ENCODE peak calls at places on chromosomes 12 and 14, in four cellular contexts. One of them, this sample, is unnamed.
A peak's percentile ranks its signal among the peaks of the same experiment; 100 is the strongest.

GRCh38 chr14:69636051-69636639 is 24.7 kb downstream of the SUSD6 start:
- DNase-seq in T-helper 9 cell: no peak
- DNase-seq in non-pigmented ciliary epithelial cell: no peak
- DNase-seq in brain microvascular endothelial cell: no peak
- DNase-seq in this sample: no peak

GRCh38 chr12:92929957-92930356 is 862 bp upstream of the EEA1 start:
- DNase-seq in non-pigmented ciliary epithelial cell: no peak
- DNase-seq in brain microvascular endothelial cell: no peak
- DNase-seq in T-helper 9 cell: no peak
- DNase-seq in this sample: no peak

GRCh38 chr12:1810201-1810930 is 10.0 kb upstream of the LRTM2 start:
- DNase-seq in non-pigmented ciliary epithelial cell: no peak
- DNase-seq in T-helper 9 cell: no peak
- DNase-seq in brain microvascular endothelial cell: peak; percentile 65
- DNase-seq in this sample: no peak

GRCh38 chr14:82999802-83000201 is 1466.1 kb upstream of the SEL1L start:
- DNase-seq in T-helper 9 cell: no peak
- DNase-seq in brain microvascular endothelial cell: no peak
- DNase-seq in non-pigmented ciliary epithelial cell: no peak
- DNase-seq in this sample: no peak

GRCh38 chr12:132367401-132367851 is 38.0 kb upstream of the GALNT9 start:
- DNase-seq in T-helper 9 cell: no peak
- DNase-seq in non-pigmented ciliary epithelial cell: no peak
- DNase-seq in brain microvascular endothelial cell: no peak
- DNase-seq in this sample: no peak

GRCh38 chr12:66190519-66191406 is 1.7 kb downstream of the IRAK3 start:
- DNase-seq in T-helper 9 cell: no peak
- DNase-seq in brain microvascular endothelial cell: no peak
- DNase-seq in non-pigmented ciliary epithelial cell: no peak
- DNase-seq in this sample: no peak

GRCh38 chr12:77131977-77132490 is 66.7 kb upstream of the E2F7 start:
- DNase-seq in T-helper 9 cell: no peak
- DNase-seq in non-pigmented ciliary epithelial cell: no peak
- DNase-seq in brain microvascular endothelial cell: no peak
- DNase-seq in this sample: no peak

GRCh38 chr12:72273499-72273837 is 1.3 kb downstream of the TRHDE start:
- DNase-seq in T-helper 9 cell: no peak
- DNase-seq in brain microvascular endothelial cell: no peak
- DNase-seq in non-pigmented ciliary epithelial cell: no peak
- DNase-seq in this sample: no peak

GRCh38 chr12:5432011-5432400 is at the start of gene NTF3:
- DNase-seq in brain microvascular endothelial cell: no peak
- DNase-seq in T-helper 9 cell: no peak
- DNase-seq in non-pigmented ciliary epithelial cell: no peak
- DNase-seq in this sample: no peak

GRCh38 chr12:29889737-29890136 is 106.0 kb upstream of the TMTC1 start:
- DNase-seq in non-pigmented ciliary epithelial cell: peak; percentile 11
- DNase-seq in T-helper 9 cell: no peak
- DNase-seq in brain microvascular endothelial cell: peak; percentile 20
- DNase-seq in this sample: peak; percentile 10

GRCh38 chr12:64390275-64390851 is at the start of gene C12orf56:
- DNase-seq in brain microvascular endothelial cell: no peak
- DNase-seq in T-helper 9 cell: peak; percentile 3
- DNase-seq in non-pigmented ciliary epithelial cell: no peak
- DNase-seq in this sample: peak; percentile 35

GRCh38 chr14:74400328-74400727 is 25.7 kb downstream of the SYNDIG1L start:
- DNase-seq in brain microvascular endothelial cell: peak; percentile 1
- DNase-seq in non-pigmented ciliary epithelial cell: no peak
- DNase-seq in T-helper 9 cell: no peak
- DNase-seq in this sample: no peak

GRCh38 chr14:22668863-22669262 is 24.7 kb upstream of the OR6J1 start:
- DNase-seq in T-helper 9 cell: no peak
- DNase-seq in non-pigmented ciliary epithelial cell: no peak
- DNase-seq in brain microvascular endothelial cell: peak; percentile 49
- DNase-seq in this sample: no peak

GRCh38 chr12:99053599-99054362 is 408.7 kb downstream of the APAF1 start:
- DNase-seq in brain microvascular endothelial cell: peak; percentile 49
- DNase-seq in T-helper 9 cell: no peak
- DNase-seq in non-pigmented ciliary epithelial cell: no peak
- DNase-seq in this sample: no peak

GRCh38 chr12:9897524-9897923 is 16.2 kb downstream of the KLRF2 start:
- DNase-seq in non-pigmented ciliary epithelial cell: no peak
- DNase-seq in brain microvascular endothelial cell: no peak
- DNase-seq in T-helper 9 cell: no peak
- DNase-seq in this sample: no peak

GRCh38 chr12:130838951-130839769 is at the start of gene STX2:
- DNase-seq in brain microvascular endothelial cell: peak; percentile 70
- DNase-seq in T-helper 9 cell: peak; percentile 90
- DNase-seq in non-pigmented ciliary epithelial cell: no peak
- DNase-seq in this sample: peak; percentile 86

GRCh38 chr12:128008341-128008740 is 258.6 kb upstream of the TMEM132C start:
- DNase-seq in T-helper 9 cell: no peak
- DNase-seq in non-pigmented ciliary epithelial cell: peak; percentile 50
- DNase-seq in brain microvascular endothelial cell: peak; percentile 76
- DNase-seq in this sample: no peak

GRCh38 chr12:96237465-96238077 is 43.4 kb downstream of the ELK3 start:
- DNase-seq in T-helper 9 cell: peak; percentile 49
- DNase-seq in brain microvascular endothelial cell: peak; percentile 96
- DNase-seq in non-pigmented ciliary epithelial cell: peak; percentile 90
- DNase-seq in this sample: peak; percentile 50

GRCh38 chr12:67630373-67631088 is 18.0 kb upstream of the DYRK2 start:
- DNase-seq in brain microvascular endothelial cell: no peak
- DNase-seq in non-pigmented ciliary epithelial cell: no peak
- DNase-seq in T-helper 9 cell: peak; percentile 85
- DNase-seq in this sample: peak; percentile 71

GRCh38 chr12:105482976-105483375 is 152.5 kb downstream of the C12orf75 start:
- DNase-seq in T-helper 9 cell: no peak
- DNase-seq in brain microvascular endothelial cell: no peak
- DNase-seq in non-pigmented ciliary epithelial cell: no peak
- DNase-seq in this sample: no peak

GRCh38 chr14:54627718-54628345 is 60.9 kb downstream of the SAMD4A start:
- DNase-seq in brain microvascular endothelial cell: peak; percentile 81
- DNase-seq in T-helper 9 cell: peak; percentile 12
- DNase-seq in non-pigmented ciliary epithelial cell: no peak
- DNase-seq in this sample: peak; percentile 57

GRCh38 chr14:58821421-58821820 is 183.7 kb downstream of the DACT1 start:
- DNase-seq in T-helper 9 cell: no peak
- DNase-seq in brain microvascular endothelial cell: no peak
- DNase-seq in non-pigmented ciliary epithelial cell: no peak
- DNase-seq in this sample: peak; percentile 93

GRCh38 chr12:62684586-62685295 is 218.1 kb downstream of the MON2 start:
- DNase-seq in non-pigmented ciliary epithelial cell: no peak
- DNase-seq in T-helper 9 cell: no peak
- DNase-seq in brain microvascular endothelial cell: no peak
- DNase-seq in this sample: no peak

GRCh38 chr12:113039911-113040425 is 16.6 kb upstream of the DTX1 start:
- DNase-seq in T-helper 9 cell: no peak
- DNase-seq in non-pigmented ciliary epithelial cell: no peak
- DNase-seq in brain microvascular endothelial cell: peak; percentile 5
- DNase-seq in this sample: no peak

GRCh38 chr12:116222358-116222757 is 55.1 kb downstream of the MED13L start:
- DNase-seq in T-helper 9 cell: no peak
- DNase-seq in non-pigmented ciliary epithelial cell: peak; percentile 63
- DNase-seq in brain microvascular endothelial cell: peak; percentile 93
- DNase-seq in this sample: peak; percentile 78

GRCh38 chr12:26126340-26127284 is 1.8 kb upstream of the BHLHE41 start:
- DNase-seq in T-helper 9 cell: no peak
- DNase-seq in non-pigmented ciliary epithelial cell: no peak
- DNase-seq in brain microvascular endothelial cell: peak; percentile 68
- DNase-seq in this sample: peak; percentile 89

GRCh38 chr14:52076334-52076733 is 7.5 kb upstream of the NID2 start:
- DNase-seq in non-pigmented ciliary epithelial cell: no peak
- DNase-seq in brain microvascular endothelial cell: peak; percentile 80
- DNase-seq in T-helper 9 cell: no peak
- DNase-seq in this sample: peak; percentile 38

GRCh38 chr14:100587248-100587762 is at the start of gene BEGAIN:
- DNase-seq in non-pigmented ciliary epithelial cell: no peak
- DNase-seq in brain microvascular endothelial cell: no peak
- DNase-seq in T-helper 9 cell: no peak
- DNase-seq in this sample: no peak

GRCh38 chr12:111367661-111368221 is 1.2 kb downstream of the PHETA1 start:
- DNase-seq in non-pigmented ciliary epithelial cell: no peak
- DNase-seq in T-helper 9 cell: no peak
- DNase-seq in brain microvascular endothelial cell: peak; percentile 12
- DNase-seq in this sample: peak; percentile 46

GRCh38 chr14:76423534-76423933 is 47.6 kb downstream of the ESRRB start:
- DNase-seq in brain microvascular endothelial cell: no peak
- DNase-seq in T-helper 9 cell: no peak
- DNase-seq in non-pigmented ciliary epithelial cell: no peak
- DNase-seq in this sample: no peak

GRCh38 chr14:63295231-63295685 is 23.5 kb downstream of the GPHB5 start:
- DNase-seq in T-helper 9 cell: no peak
- DNase-seq in non-pigmented ciliary epithelial cell: no peak
- DNase-seq in brain microvascular endothelial cell: no peak
- DNase-seq in this sample: no peak

GRCh38 chr14:59394268-59394667 is 70.9 kb downstream of the GPR135 start:
- DNase-seq in non-pigmented ciliary epithelial cell: no peak
- DNase-seq in brain microvascular endothelial cell: no peak
- DNase-seq in T-helper 9 cell: no peak
- DNase-seq in this sample: no peak

GRCh38 chr14:71739273-71739990 is 192.8 kb upstream of the RGS6 start:
- DNase-seq in non-pigmented ciliary epithelial cell: no peak
- DNase-seq in T-helper 9 cell: no peak
- DNase-seq in brain microvascular endothelial cell: no peak
- DNase-seq in this sample: peak; percentile 92

GRCh38 chr12:52951640-52952039 is 2.7 kb downstream of the KRT18 start:
- DNase-seq in brain microvascular endothelial cell: no peak
- DNase-seq in non-pigmented ciliary epithelial cell: no peak
- DNase-seq in T-helper 9 cell: no peak
- DNase-seq in this sample: no peak

This sample was measured in kidney tubule cell.